ENCODE peak calls at places on chromosomes 1 and 21, in nine cellular contexts. E is NCI-H748 treated with DMSO at 0.1 percent for 48 hours; X is effector memory CD4-positive, alpha-beta T cell; A is GM23248; Q is NCI-H1694; T is dorsolateral prefrontal cortex; J is NCI-H1092; Z is left kidney; M is cardiac fibroblast. N is an unnamed sample.

GRCh38 chr1:201828820-201829774 is at the start of gene IPO9:
- DNase-seq in E (peak), X (peak), A (peak), Q (peak), T (peak), J (peak), Z (peak), M (peak), N (peak)

GRCh38 chr1:34842952-34843371 is 16.6 kb downstream of the SMIM12 start:
- DNase-seq in E (no peak), X (no peak), A (no peak), Q (no peak), T (no peak), J (no peak), Z (no peak), M (no peak), N (no peak)

GRCh38 chr1:119946724-119947123 is 50.4 kb upstream of the ADAM30 start:
- DNase-seq in E (no peak), X (no peak), A (peak), Q (no peak), T (no peak), J (no peak), Z (no peak), M (no peak), N (no peak)

GRCh38 chr1:178278135-178278534 is 184.2 kb downstream of the RASAL2 start:
- DNase-seq in E (no peak), X (no peak), A (no peak), Q (no peak), T (no peak), J (no peak), Z (no peak), M (no peak), N (no peak)

GRCh38 chr1:27357281-27358037 is 9.3 kb downstream of the MAP3K6 start:
- DNase-seq in E (peak), X (peak), A (peak), Q (peak), T (peak), J (peak), Z (peak), M (peak), N (peak)

GRCh38 chr1:48661726-48662483 is 114.8 kb downstream of the BEND5 start:
- DNase-seq in E (peak), X (no peak), A (no peak), Q (peak), T (no peak), J (peak), Z (no peak), M (no peak), N (peak)

GRCh38 chr1:63878914-63879313 is 105.1 kb downstream of the ROR1 start:
- DNase-seq in E (no peak), X (no peak), A (peak), Q (no peak), T (no peak), J (no peak), Z (no peak), M (no peak), N (no peak)

GRCh38 chr1:56098956-56099355 is 480.4 kb downstream of the PLPP3 start:
- DNase-seq in E (no peak), X (no peak), A (peak), Q (peak), T (no peak), J (no peak), Z (no peak), M (peak), N (no peak)

GRCh38 chr1:39675220-39675619 is 3.3 kb upstream of the NT5C1A start:
- DNase-seq in E (no peak), X (no peak), A (no peak), Q (no peak), T (no peak), J (no peak), Z (no peak), M (no peak), N (no peak)

GRCh38 chr1:41745022-41745421 is 173.7 kb downstream of the HIVEP3 start:
- DNase-seq in E (no peak), X (no peak), A (no peak), Q (no peak), T (no peak), J (no peak), Z (no peak), M (no peak), N (no peak)

GRCh38 chr21:37827878-37828277 is 88.4 kb downstream of the KCNJ6 start:
- DNase-seq in E (no peak), X (no peak), A (no peak), Q (peak), T (no peak), J (no peak), Z (no peak), M (no peak), N (no peak)

GRCh38 chr1:198679535-198680173 is 40.8 kb downstream of the PTPRC start:
- DNase-seq in E (no peak), X (peak), A (no peak), Q (no peak), T (no peak), J (no peak), Z (no peak), M (no peak), N (no peak)

GRCh38 chr1:218324226-218324580 is 20.9 kb upstream of the TGFB2 start:
- DNase-seq in E (no peak), X (no peak), A (no peak), Q (no peak), T (no peak), J (no peak), Z (no peak), M (no peak), N (no peak)

GRCh38 chr21:26846036-26846931 is 1.1 kb upstream of the ADAMTS1 start:
- DNase-seq in E (no peak), X (no peak), A (peak), Q (peak), T (peak), J (no peak), Z (peak), M (peak), N (peak)

GRCh38 chr1:218575079-218575478 is 229.9 kb downstream of the TGFB2 start:
- DNase-seq in E (no peak), X (no peak), A (no peak), Q (no peak), T (no peak), J (no peak), Z (no peak), M (no peak), N (no peak)

GRCh38 chr1:111515291-111516007 is 12.0 kb upstream of the ADORA3 start:
- DNase-seq in E (no peak), X (no peak), A (peak), Q (no peak), T (peak), J (no peak), Z (peak), M (peak), N (no peak)

GRCh38 chr1:119632103-119632490 is 16.0 kb downstream of the ZNF697 start:
- DNase-seq in E (no peak), X (no peak), A (no peak), Q (no peak), T (no peak), J (no peak), Z (no peak), M (no peak), N (no peak)

N was measured in NCI-H82.